ENCODE peak calls at places on chromosomes 13 and 19, in ten cellular contexts. Q is dermis blood vessel endothelial cell; G is stimulated activated CD8-positive, alpha-beta memory T cell treated with anti-CD3 and anti-CD28 coated beads, Interleukin-15, amount 100 ng/mL, for 1 hour; Z is cardiac fibroblast; X is foreskin fibroblast; D is RPMI8226; R is iPS DF 6.9; L is SIG-M5; S is neural crest cell; J is retina. Y is an unnamed sample.

GRCh38 chr19:40445637-40445944 is 1.5 kb upstream of the SERTAD3 start:
- DNase-seq in Q (no peak), G (no peak), Z (no peak), X (no peak), D (no peak), R (no peak), L (no peak), S (no peak), J (no peak), Y (no peak)

GRCh38 chr19:31340059-31341025 is 8.9 kb downstream of the TSHZ3 start:
- DNase-seq in Q (no peak), G (no peak), Z (no peak), X (peak), D (no peak), R (no peak), L (no peak), S (no peak), J (peak), Y (no peak)

GRCh38 chr13:108957369-108958012 is 328.1 kb downstream of the MYO16 start:
- DNase-seq in Q (peak), G (no peak), Z (peak), X (peak), D (no peak), R (no peak), L (no peak), S (no peak), J (no peak), Y (peak)

GRCh38 chr19:11964496-11964857 is 363 bp upstream of the ZNF763 start:
- DNase-seq in Q (no peak), G (no peak), Z (no peak), X (no peak), D (no peak), R (no peak), L (no peak), S (no peak), J (no peak), Y (no peak)

GRCh38 chr19:49814010-49814409 is 918 bp upstream of the FUZ start:
- DNase-seq in Q (no peak), G (no peak), Z (peak), X (no peak), D (no peak), R (no peak), L (no peak), S (no peak), J (no peak), Y (no peak)

GRCh38 chr19:2051771-2052704 is 994 bp upstream of the MKNK2 start:
- DNase-seq in Q (peak), G (no peak), Z (no peak), X (no peak), D (peak), R (no peak), L (no peak), S (no peak), J (no peak), Y (peak)

GRCh38 chr19:17205237-17206140 is 9.7 kb upstream of the USE1 start:
- DNase-seq in Q (peak), G (no peak), Z (peak), X (peak), D (peak), R (peak), L (no peak), S (peak), J (peak), Y (peak)

GRCh38 chr19:45499196-45500180 is 1.2 kb downstream of the PPM1N start:
- DNase-seq in Q (peak), G (no peak), Z (peak), X (no peak), D (peak), R (peak), L (no peak), S (peak), J (no peak), Y (peak)

GRCh38 chr19:35249848-35250711 is 1.3 kb downstream of the LSR start:
- DNase-seq in Q (no peak), G (no peak), Z (no peak), X (no peak), D (no peak), R (no peak), L (no peak), S (no peak), J (no peak), Y (no peak)

GRCh38 chr13:37173214-37173613 is 67.8 kb upstream of the CSNK1A1L start:
- DNase-seq in Q (no peak), G (no peak), Z (peak), X (peak), D (no peak), R (no peak), L (no peak), S (no peak), J (no peak), Y (no peak)

GRCh38 chr13:114043421-114044053 is 69.7 kb upstream of the C13orf46 start:
- DNase-seq in Q (peak), G (no peak), Z (peak), X (peak), D (no peak), R (no peak), L (no peak), S (no peak), J (no peak), Y (no peak)

Y was measured in dermis microvascular lymphatic vessel endothelial cell.